ENCODE peak calls at places on chromosomes 1 and 21, in six cellular contexts. E is PC-3, A is tibial artery, Y is colonic mucosa, X is gastrocnemius medialis, L is upper lobe of right lung. F is an unnamed sample.

GRCh38 chr1:207817166-207817565 is 65.3 kb downstream of the CD46 start:
- DNase-seq in L (no peak), E (no peak), Y (no peak), X (peak), A (peak), F (no peak)

GRCh38 chr1:235843458-235843857 is 23.2 kb downstream of the LYST start:
- DNase-seq in X (no peak), L (no peak), A (no peak), Y (peak), E (peak), F (no peak)

GRCh38 chr1:204726478-204726877 is 40.9 kb upstream of the LRRN2 start:
- DNase-seq in Y (peak), X (no peak), A (no peak), E (peak), L (no peak), F (no peak)

GRCh38 chr1:162666006-162666645 is 33.9 kb downstream of the DDR2 start:
- DNase-seq in A (no peak), E (no peak), Y (no peak), X (no peak), L (no peak), F (no peak)

GRCh38 chr1:213014642-213015041 is 1.0 kb downstream of the ANGEL2 start:
- DNase-seq in L (no peak), A (no peak), X (no peak), Y (peak), E (no peak), F (no peak)

GRCh38 chr21:28793043-28793442 is 199.6 kb downstream of the LTN1 start:
- DNase-seq in Y (no peak), L (no peak), E (peak), X (no peak), A (no peak), F (no peak)

GRCh38 chr1:27527223-27527856 is 37.4 kb upstream of the WASF2 start:
- DNase-seq in A (no peak), L (no peak), X (peak), Y (peak), E (no peak), F (peak)

GRCh38 chr1:212432706-212433576 is at the start of gene NENF:
- DNase-seq in A (peak), Y (peak), E (peak), X (peak), L (peak), F (peak)

GRCh38 chr1:229406798-229407197 is 27.1 kb downstream of the ACTA1 start:
- DNase-seq in Y (no peak), L (no peak), E (no peak), X (no peak), A (no peak), F (no peak)

GRCh38 chr1:69492286-69492685 is 75.4 kb upstream of the LRRC7 start:
- DNase-seq in X (no peak), Y (no peak), E (no peak), A (no peak), L (no peak), F (no peak)

GRCh38 chr21:45393833-45394638 is 10.9 kb upstream of the COL18A1 start:
- DNase-seq in L (peak), X (no peak), A (no peak), Y (no peak), E (no peak), F (no peak)

GRCh38 chr21:34874689-34875513 is 174.2 kb downstream of the RUNX1 start:
- DNase-seq in E (no peak), Y (no peak), X (no peak), A (no peak), L (no peak), F (no peak)

GRCh38 chr1:204417231-204417997 is 5.8 kb upstream of the PPP1R15B start:
- DNase-seq in E (peak), A (peak), Y (peak), X (peak), L (no peak), F (peak)

GRCh38 chr1:206923961-206924548 is 2.3 kb upstream of the FCMR start:
- DNase-seq in X (no peak), Y (no peak), L (no peak), E (no peak), A (no peak), F (no peak)

GRCh38 chr1:75630004-75630403 is 19.1 kb upstream of the SLC44A5 start:
- DNase-seq in E (no peak), X (no peak), A (no peak), Y (no peak), L (no peak), F (no peak)

GRCh38 chr1:74465193-74465681 is 47.2 kb downstream of the LRRC53 start:
- DNase-seq in Y (no peak), X (no peak), L (peak), E (no peak), A (no peak), F (no peak)

GRCh38 chr1:97925161-97925560 is 4.3 kb upstream of the DPYD start:
- DNase-seq in X (no peak), L (no peak), A (no peak), Y (no peak), E (no peak), F (no peak)

GRCh38 chr1:221670081-221670480 is 71.8 kb downstream of the DUSP10 start:
- DNase-seq in E (peak), Y (no peak), X (no peak), A (no peak), L (no peak), F (no peak)

GRCh38 chr21:41418956-41419680 is 6.9 kb upstream of the MX1 start:
- DNase-seq in L (no peak), X (no peak), A (no peak), E (no peak), Y (no peak), F (no peak)

GRCh38 chr1:222334026-222334680 is 213.8 kb downstream of the HHIPL2 start:
- DNase-seq in L (no peak), E (peak), X (no peak), Y (no peak), A (no peak), F (no peak)

GRCh38 chr21:45256021-45256911 is 31.4 kb downstream of the POFUT2 start:
- DNase-seq in E (no peak), L (no peak), Y (no peak), A (peak), X (no peak), F (no peak)

GRCh38 chr21:42524341-42525227 is 10.9 kb downstream of the SLC37A1 start:
- DNase-seq in A (peak), Y (peak), E (peak), L (peak), X (no peak), F (peak)

GRCh38 chr1:211607752-211608478 is 29.0 kb upstream of the SLC30A1 start:
- DNase-seq in E (no peak), A (no peak), X (no peak), L (no peak), Y (no peak), F (no peak)

GRCh38 chr21:33668180-33668579 is 25.9 kb downstream of the ITSN1 start:
- DNase-seq in Y (no peak), X (no peak), E (no peak), A (no peak), L (no peak), F (no peak)

GRCh38 chr21:33674226-33674625 is 31.9 kb downstream of the ITSN1 start:
- DNase-seq in Y (no peak), A (no peak), X (no peak), E (no peak), L (no peak), F (no peak)

GRCh38 chr21:33670076-33670475 is 27.8 kb downstream of the ITSN1 start:
- DNase-seq in Y (no peak), X (no peak), L (no peak), E (peak), A (no peak), F (no peak)

GRCh38 chr21:33668620-33669019 is 26.3 kb downstream of the ITSN1 start:
- DNase-seq in L (no peak), A (no peak), E (no peak), X (no peak), Y (no peak), F (no peak)

DNA sequence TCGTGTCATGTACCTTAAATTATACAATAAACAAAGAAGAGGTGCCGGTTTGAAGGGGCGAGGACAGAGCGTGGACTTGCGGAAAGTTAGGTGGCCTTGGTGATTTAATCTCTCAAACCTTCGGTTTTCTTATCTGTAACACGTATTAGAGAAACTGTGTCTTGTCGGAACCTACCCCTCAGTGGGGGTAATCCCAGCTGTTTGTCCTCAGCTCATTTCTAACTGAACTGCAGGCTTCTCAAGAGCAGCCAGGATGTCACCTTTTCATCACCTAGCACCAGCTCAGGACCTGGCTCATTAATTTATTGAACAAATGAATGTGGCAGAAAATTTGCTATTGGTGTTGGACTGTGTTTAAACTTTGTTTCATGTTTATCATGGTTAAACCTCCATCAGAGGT is 31.2 kb downstream of the ITSN1 start:
- DNase-seq in E (no peak), X (no peak), Y (no peak), L (no peak), A (no peak), F (no peak)
- H3K27ac ChIP-seq in E (no peak), X (no peak), Y (no peak), L (no peak), A (no peak), F (no peak)

DNA sequence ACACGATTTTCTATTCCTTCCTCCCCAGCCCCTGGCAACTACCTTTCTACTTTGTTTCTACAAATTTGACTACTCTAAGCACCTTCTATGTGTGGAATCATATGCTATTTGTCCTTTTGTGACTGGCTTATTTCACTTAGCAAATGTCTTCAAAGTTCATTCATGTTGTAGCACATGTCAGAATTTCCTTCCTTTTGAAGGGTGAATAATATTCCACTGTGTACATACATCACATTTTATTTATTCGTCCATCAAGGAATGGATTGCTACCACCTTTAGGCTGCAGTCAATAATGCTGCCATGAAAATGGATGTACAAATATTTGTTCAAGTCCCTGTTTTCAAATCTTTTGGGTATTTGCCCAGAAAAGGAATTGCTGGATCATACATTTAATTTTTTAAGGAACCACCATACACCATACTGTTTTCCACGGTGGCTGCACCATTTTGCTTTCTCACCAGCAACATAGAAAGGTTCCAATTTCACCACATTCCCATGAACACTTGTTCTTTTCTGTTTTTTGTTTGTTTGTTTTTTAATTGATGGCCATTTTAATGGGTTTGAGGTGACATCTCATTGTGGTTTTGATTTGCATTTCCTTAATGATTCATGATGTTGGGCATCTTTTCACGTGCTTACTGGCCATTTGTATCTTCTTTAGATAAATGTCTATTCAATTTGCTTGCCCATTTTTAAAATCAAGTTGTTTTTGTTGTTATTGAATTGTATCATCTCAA is 3.3 kb upstream of the PDZK1 start:
- DNase-seq in Y (no peak), E (no peak), X (no peak), A (no peak), L (no peak), F (no peak)
- H3K27ac ChIP-seq in Y (no peak), E (no peak), X (no peak), A (no peak), L (no peak), F (no peak)

GRCh38 chr1:53246261-53247134 is 8.2 kb upstream of the MAGOH start:
- DNase-seq in L (no peak), Y (no peak), E (peak), X (no peak), A (no peak), F (no peak)
- H3K27ac ChIP-seq in L (no peak), Y (no peak), E (no peak), X (no peak), A (no peak), F (no peak)

DNA sequence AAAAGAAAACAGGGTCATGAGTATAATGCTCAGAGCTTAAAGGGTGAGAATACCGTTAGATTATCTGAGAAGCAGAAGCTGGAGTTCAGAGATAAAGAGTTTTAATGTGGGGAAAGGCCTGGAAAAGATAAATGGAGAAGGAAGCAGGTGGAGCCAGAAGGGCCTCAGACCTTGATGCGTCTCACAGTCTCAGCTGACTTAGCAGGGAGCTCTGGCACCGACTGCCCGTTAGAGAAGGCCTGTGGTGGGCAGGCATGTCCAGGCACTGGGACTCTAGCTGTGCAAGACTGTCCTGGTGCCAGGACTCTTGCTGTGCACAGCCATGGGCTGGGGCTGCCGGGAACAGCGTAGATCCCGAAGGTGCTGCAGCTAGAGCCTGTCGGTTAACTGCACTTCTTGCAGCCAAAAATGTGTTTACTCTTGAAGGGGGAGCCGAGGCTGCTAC is 3.8 kb upstream of the SLAMF9 start:
- DNase-seq in L (no peak), A (no peak), E (no peak), Y (no peak), X (no peak), F (no peak)
- H3K27ac ChIP-seq in L (no peak), A (no peak), E (no peak), Y (no peak), X (no peak), F (no peak)